ENCODE peak calls at places on chromosomes 5 and 9, in five cellular contexts. One of them, this sample, is unnamed.

GRCh38 chr5:137091473-137091872 is 407.7 kb downstream of the SPOCK1 start:
- DNase-seq in left lung: no peak
- DNase-seq in activated T-helper 1 cell treated with anti-CD3 and anti-CD28 coated beads, Interleukin-2, amount 50 U/mL, for 16 hours: no peak
- DNase-seq in Karpas-422: no peak
- DNase-seq in mesothelial cell of epicardium: no peak
- DNase-seq in this sample: no peak

GRCh38 chr9:121786998-121787422 is 135.6 kb downstream of the DAB2IP start:
- DNase-seq in mesothelial cell of epicardium: no peak
- DNase-seq in Karpas-422: no peak
- DNase-seq in activated T-helper 1 cell treated with anti-CD3 and anti-CD28 coated beads, Interleukin-2, amount 50 U/mL, for 16 hours: no peak
- DNase-seq in left lung: no peak
- DNase-seq in this sample: no peak

GRCh38 chr5:7015586-7016256 is 302.5 kb downstream of the TENT4A start:
- DNase-seq in mesothelial cell of epicardium: no peak
- DNase-seq in activated T-helper 1 cell treated with anti-CD3 and anti-CD28 coated beads, Interleukin-2, amount 50 U/mL, for 16 hours: no peak
- DNase-seq in Karpas-422: peak
- DNase-seq in left lung: no peak
- DNase-seq in this sample: no peak

GRCh38 chr5:157821822-157822622 is 36.9 kb downstream of the CLINT1 start:
- DNase-seq in mesothelial cell of epicardium: no peak
- DNase-seq in activated T-helper 1 cell treated with anti-CD3 and anti-CD28 coated beads, Interleukin-2, amount 50 U/mL, for 16 hours: no peak
- DNase-seq in left lung: no peak
- DNase-seq in Karpas-422: no peak
- DNase-seq in this sample: no peak

GRCh38 chr9:108786756-108787663 is 68.8 kb downstream of the ACTL7B start:
- DNase-seq in mesothelial cell of epicardium: no peak
- DNase-seq in Karpas-422: no peak
- DNase-seq in left lung: no peak
- DNase-seq in activated T-helper 1 cell treated with anti-CD3 and anti-CD28 coated beads, Interleukin-2, amount 50 U/mL, for 16 hours: no peak
- DNase-seq in this sample: no peak

GRCh38 chr5:168359820-168360460 is 68.5 kb downstream of the WWC1 start:
- DNase-seq in activated T-helper 1 cell treated with anti-CD3 and anti-CD28 coated beads, Interleukin-2, amount 50 U/mL, for 16 hours: no peak
- DNase-seq in mesothelial cell of epicardium: no peak
- DNase-seq in left lung: no peak
- DNase-seq in Karpas-422: no peak
- DNase-seq in this sample: no peak

GRCh38 chr5:149337746-149338145 is 7.6 kb upstream of the GRPEL2 start:
- DNase-seq in activated T-helper 1 cell treated with anti-CD3 and anti-CD28 coated beads, Interleukin-2, amount 50 U/mL, for 16 hours: no peak
- DNase-seq in Karpas-422: no peak
- DNase-seq in left lung: no peak
- DNase-seq in mesothelial cell of epicardium: no peak
- DNase-seq in this sample: no peak

GRCh38 chr5:168585119-168585912 is 6.1 kb upstream of the PANK3 start:
- DNase-seq in Karpas-422: no peak
- DNase-seq in activated T-helper 1 cell treated with anti-CD3 and anti-CD28 coated beads, Interleukin-2, amount 50 U/mL, for 16 hours: no peak
- DNase-seq in left lung: no peak
- DNase-seq in mesothelial cell of epicardium: no peak
- DNase-seq in this sample: no peak

GRCh38 chr9:69097923-69098593 is 62.5 kb downstream of the FXN start:
- DNase-seq in activated T-helper 1 cell treated with anti-CD3 and anti-CD28 coated beads, Interleukin-2, amount 50 U/mL, for 16 hours: no peak
- DNase-seq in left lung: no peak
- DNase-seq in mesothelial cell of epicardium: no peak
- DNase-seq in Karpas-422: no peak
- DNase-seq in this sample: no peak

GRCh38 chr5:111472579-111472978 is 39.8 kb downstream of the STARD4 start:
- DNase-seq in activated T-helper 1 cell treated with anti-CD3 and anti-CD28 coated beads, Interleukin-2, amount 50 U/mL, for 16 hours: no peak
- DNase-seq in Karpas-422: no peak
- DNase-seq in left lung: no peak
- DNase-seq in mesothelial cell of epicardium: no peak
- DNase-seq in this sample: no peak